ENCODE peak calls at places on chromosomes 6 and 20, in ten cellular contexts. K is Calu3, D is osteocyte, Q is NB4, H is tibial nerve, A is heart right ventricle, J is HCT116, I is GM13977, R is cardiac fibroblast, S is mesothelial cell of epicardium. W is an unnamed sample.

GRCh38 chr6:149221774-149222070 is 95.8 kb upstream of the TAB2 start:
- DNase-seq in K (no peak), R (no peak), A (no peak), S (no peak), J (no peak), H (no peak), I (no peak), Q (no peak), D (no peak), W (no peak)

GRCh38 chr6:150598401-150598800 is 1.3 kb upstream of the PLEKHG1 start:
- DNase-seq in J (no peak), H (no peak), S (no peak), Q (no peak), K (no peak), R (no peak), D (no peak), I (no peak), A (no peak), W (no peak)

GRCh38 chr6:28693751-28694443 is 168.2 kb downstream of the GPX5 start:
- DNase-seq in Q (no peak), H (no peak), J (no peak), R (no peak), A (no peak), S (no peak), D (no peak), K (no peak), I (no peak), W (no peak)

GRCh38 chr20:44704551-44704971 is 10.6 kb upstream of the CCN5 start:
- DNase-seq in R (peak), K (no peak), H (no peak), Q (peak), S (no peak), A (no peak), D (no peak), I (no peak), J (no peak), W (no peak)

GRCh38 chr6:149563203-149563927 is 2.8 kb upstream of the GINM1 start:
- DNase-seq in D (no peak), R (peak), I (no peak), A (no peak), S (no peak), K (no peak), Q (no peak), J (no peak), H (no peak), W (no peak)

GRCh38 chr20:17504898-17505663 is 26.1 kb downstream of the BFSP1 start:
- DNase-seq in H (no peak), S (peak), R (peak), D (no peak), I (peak), A (peak), Q (peak), J (peak), K (peak), W (no peak)

GRCh38 chr6:83868639-83869038 is 9.2 kb downstream of the CYB5R4 start:
- DNase-seq in J (no peak), S (no peak), Q (no peak), A (no peak), K (no peak), D (no peak), I (no peak), R (peak), H (no peak), W (no peak)

GRCh38 chr6:157074969-157075368 is 248.3 kb downstream of the TMEM242 start:
- DNase-seq in D (no peak), A (no peak), K (no peak), J (no peak), Q (no peak), I (no peak), S (no peak), H (no peak), R (peak), W (no peak)

GRCh38 chr6:156910938-156911337 is 133.8 kb downstream of the ARID1B start:
- DNase-seq in S (no peak), A (no peak), D (no peak), R (peak), K (no peak), Q (no peak), J (no peak), H (no peak), I (no peak), W (no peak)

GRCh38 chr6:70531133-70531532 is 35.6 kb upstream of the SDHAF4 start:
- DNase-seq in K (no peak), S (no peak), H (no peak), J (no peak), I (no peak), D (no peak), Q (no peak), A (no peak), R (no peak), W (no peak)

GRCh38 chr20:24990810-24991252 is 1.7 kb downstream of the APMAP start:
- DNase-seq in S (no peak), H (no peak), I (no peak), Q (no peak), D (peak), K (no peak), A (no peak), J (no peak), R (no peak), W (no peak)

GRCh38 chr6:95404777-95405176 is 172.6 kb upstream of the MANEA start:
- DNase-seq in J (no peak), D (no peak), R (no peak), S (no peak), I (no peak), K (no peak), Q (no peak), A (no peak), H (no peak), W (no peak)

GRCh38 chr20:10074513-10074912 is 39.7 kb downstream of the ANKEF1 start:
- DNase-seq in H (peak), K (peak), D (no peak), J (peak), I (no peak), S (no peak), R (peak), A (no peak), Q (peak), W (no peak)

GRCh38 chr6:161429921-161430490 is 156.1 kb upstream of the AGPAT4 start:
- DNase-seq in I (no peak), A (no peak), S (no peak), D (no peak), H (no peak), R (peak), Q (peak), J (no peak), K (no peak), W (no peak)

GRCh38 chr6:40807484-40807883 is 220.3 kb upstream of the LRFN2 start:
- DNase-seq in K (no peak), R (no peak), D (no peak), S (no peak), J (no peak), I (no peak), Q (no peak), A (no peak), H (no peak), W (no peak)

GRCh38 chr6:42424906-42425474 is 26.7 kb downstream of the TRERF1 start:
- DNase-seq in J (no peak), K (peak), Q (no peak), H (no peak), R (no peak), S (no peak), A (no peak), D (no peak), I (no peak), W (no peak)

GRCh38 chr6:12849420-12850200 is 133.0 kb downstream of the PHACTR1 start:
- DNase-seq in S (no peak), I (no peak), D (no peak), Q (no peak), K (no peak), H (no peak), A (no peak), R (peak), J (no peak), W (no peak)

GRCh38 chr20:9035129-9035528 is 33.8 kb upstream of the PLCB4 start:
- DNase-seq in K (peak), Q (peak), R (peak), I (no peak), J (peak), D (no peak), S (no peak), H (no peak), A (no peak), W (no peak)

GRCh38 chr6:155530219-155530834 is 74.7 kb upstream of the NOX3 start:
- DNase-seq in S (no peak), J (peak), R (peak), I (peak), H (no peak), D (no peak), K (peak), A (no peak), Q (peak), W (no peak)

GRCh38 chr20:2528671-2529070 is 7.7 kb upstream of the TMC2 start:
- DNase-seq in J (no peak), Q (no peak), H (no peak), D (no peak), R (no peak), I (no peak), S (no peak), A (no peak), K (no peak), W (no peak)

GRCh38 chr20:51434556-51435256 is 107.8 kb downstream of the NFATC2 start:
- DNase-seq in S (no peak), D (no peak), A (no peak), H (no peak), R (peak), J (peak), K (peak), I (no peak), Q (peak), W (no peak)

GRCh38 chr20:8305449-8305978 is 173.4 kb downstream of the PLCB1 start:
- DNase-seq in J (peak), A (peak), Q (peak), S (peak), I (peak), R (peak), H (no peak), K (peak), D (no peak), W (no peak)

GRCh38 chr20:25025091-25025861 is 32.7 kb downstream of the ACSS1 start:
- DNase-seq in J (no peak), K (no peak), I (no peak), H (no peak), S (no peak), D (no peak), A (no peak), R (no peak), Q (no peak), W (peak)

GRCh38 chr6:165616116-165616515 is 46.9 kb downstream of the PDE10A start:
- DNase-seq in K (no peak), J (no peak), A (peak), Q (peak), D (no peak), S (no peak), I (no peak), H (no peak), R (peak), W (no peak)

GRCh38 chr20:12237772-12238171 is 320.1 kb downstream of the BTBD3 start:
- DNase-seq in S (no peak), Q (no peak), D (no peak), J (no peak), K (no peak), A (no peak), H (no peak), R (no peak), I (no peak), W (no peak)

GRCh38 chr6:82182756-82183155 is 64.8 kb downstream of the IBTK start:
- DNase-seq in S (no peak), D (no peak), K (no peak), Q (no peak), R (peak), I (no peak), H (no peak), A (no peak), J (no peak), W (no peak)

GRCh38 chr6:19836799-19837510 is at the start of gene ID4:
- DNase-seq in J (no peak), I (no peak), H (peak), K (peak), S (peak), A (peak), D (peak), R (peak), Q (no peak), W (peak)

GRCh38 chr20:10449270-10449669 is 14.2 kb downstream of the SLX4IP start:
- DNase-seq in K (no peak), H (no peak), A (no peak), D (no peak), J (no peak), R (no peak), Q (no peak), I (no peak), S (no peak), W (no peak)

GRCh38 chr6:94341173-94341572 is 921.8 kb upstream of the EPHA7 start:
- DNase-seq in K (no peak), I (no peak), R (no peak), D (no peak), H (no peak), S (no peak), Q (no peak), A (no peak), J (no peak), W (no peak)

GRCh38 chr20:57712851-57713504 is 3.2 kb upstream of the PMEPA1 start:
- DNase-seq in R (no peak), S (no peak), A (no peak), D (no peak), I (no peak), Q (no peak), H (no peak), K (peak), J (no peak), W (no peak)

GRCh38 chr6:107820571-107821261 is 3.4 kb downstream of the SCML4 start:
- DNase-seq in A (no peak), D (peak), K (peak), Q (no peak), R (no peak), H (no peak), I (no peak), J (no peak), S (no peak), W (no peak)

GRCh38 chr20:50335105-50335504 is 144.5 kb downstream of the CEBPB start:
- DNase-seq in S (no peak), A (no peak), D (no peak), Q (peak), H (no peak), I (peak), J (peak), K (peak), R (peak), W (peak)

GRCh38 chr6:113671440-113671839 is 185.7 kb upstream of the MARCKS start:
- DNase-seq in D (no peak), I (no peak), S (no peak), R (no peak), Q (peak), J (no peak), H (no peak), A (no peak), K (no peak), W (no peak)

GRCh38 chr6:132459605-132459952 is 53.3 kb downstream of the STX7 start:
- DNase-seq in Q (no peak), K (no peak), A (no peak), H (no peak), J (no peak), S (no peak), I (no peak), R (no peak), D (no peak), W (no peak)

GRCh38 chr6:105769987-105770386 is 316.1 kb upstream of the PRDM1 start:
- DNase-seq in I (no peak), R (peak), A (no peak), D (no peak), H (no peak), K (peak), S (no peak), Q (no peak), J (peak), W (no peak)

GRCh38 chr6:66664112-66664511 is 957.1 kb upstream of the EYS start:
- DNase-seq in R (no peak), I (no peak), A (no peak), J (no peak), Q (no peak), D (no peak), S (no peak), H (no peak), K (no peak), W (no peak)

GRCh38 chr6:66663127-66663526 is 956.1 kb upstream of the EYS start:
- DNase-seq in S (no peak), H (no peak), A (no peak), Q (no peak), R (no peak), J (no peak), K (no peak), I (no peak), D (no peak), W (no peak)

GRCh38 chr6:66662721-66663120 is 955.7 kb upstream of the EYS start:
- DNase-seq in R (no peak), I (no peak), A (no peak), H (no peak), Q (no peak), K (no peak), S (no peak), J (no peak), D (no peak), W (no peak)

DNA sequence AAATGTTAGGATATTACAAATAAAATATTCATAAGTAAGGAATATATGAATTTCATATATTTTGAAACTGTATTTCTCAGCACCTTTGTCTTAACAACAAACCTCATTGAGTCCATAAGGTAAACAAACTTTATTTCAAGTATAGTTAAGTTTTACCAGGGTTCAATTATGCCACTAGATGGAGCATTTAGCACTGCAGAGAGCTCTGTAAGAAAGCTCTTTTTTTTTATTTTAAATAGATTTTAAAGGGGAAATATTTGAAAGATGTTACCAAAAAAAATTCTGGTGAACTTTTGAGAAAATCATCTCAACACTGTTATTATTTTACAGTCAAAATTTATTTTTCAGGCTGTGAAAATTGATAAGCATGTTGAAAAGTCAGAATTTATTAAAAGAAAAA is 955.2 kb upstream of the EYS start:
- DNase-seq in Q (peak), R (peak), A (no peak), J (no peak), I (no peak), S (no peak), H (no peak), K (no peak), D (no peak), W (no peak)
- TF ChIP-seq CTCF in Q (peak), R (peak), A (peak), J (no peak), I (peak), S (no peak), H (no peak), K (no peak), D (peak), W (peak)

GRCh38 chr6:37314803-37315515 is 38.8 kb upstream of the RNF8 start:
- DNase-seq in D (no peak), S (no peak), J (peak), H (no peak), Q (peak), R (peak), I (peak), A (peak), K (peak), W (no peak)
- TF ChIP-seq CTCF in D (peak), S (no peak), J (peak), H (no peak), Q (peak), R (peak), I (peak), A (peak), K (peak), W (peak)

DNA sequence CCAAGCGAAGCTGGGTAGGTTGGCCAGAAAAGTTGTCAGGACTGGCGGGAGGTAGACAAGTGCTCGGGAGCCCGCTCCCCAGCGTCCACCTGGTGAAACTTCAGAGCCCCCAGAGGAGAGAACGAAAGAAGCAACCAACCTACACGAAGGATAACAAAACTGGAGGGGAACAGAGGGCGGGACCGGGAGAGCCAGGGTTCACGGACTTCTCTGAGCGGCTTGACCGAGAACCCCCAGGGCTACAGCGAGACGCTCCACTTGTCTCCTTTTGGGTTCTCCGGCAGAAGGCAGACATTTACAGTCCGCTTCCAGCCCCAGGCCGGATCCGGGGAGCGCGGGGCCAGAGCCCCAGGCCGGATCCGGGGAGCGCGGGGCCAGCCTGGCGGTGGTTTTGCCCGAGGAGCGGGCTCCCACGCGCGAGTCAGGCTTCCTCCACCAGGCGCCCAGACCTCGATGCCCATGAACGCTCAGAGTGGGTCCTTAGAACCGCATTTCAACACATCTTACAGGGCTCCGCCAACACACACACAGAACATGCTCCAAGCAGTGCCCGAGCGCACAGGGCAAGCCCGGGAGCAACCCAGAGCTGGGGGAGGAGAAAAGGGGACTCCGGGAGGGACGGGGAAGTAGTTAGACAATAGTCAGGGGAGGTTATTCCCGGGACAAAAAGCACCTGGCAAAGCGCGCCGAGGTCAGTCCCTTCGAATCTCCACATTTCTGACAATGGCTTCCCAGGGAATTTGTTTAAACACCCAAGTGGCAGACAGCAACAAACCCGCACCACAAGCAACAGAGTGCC is 1.1 kb downstream of the PTPRK start:
- DNase-seq in H (peak), Q (no peak), J (no peak), I (peak), D (peak), A (peak), K (peak), S (peak), R (peak), W (peak)
- TF ChIP-seq CTCF in H (no peak), Q (no peak), J (no peak), I (no peak), D (peak), A (peak), K (no peak), S (no peak), R (peak), W (peak)

GRCh38 chr6:63760199-63760598 is 124.6 kb downstream of the PHF3 start:
- DNase-seq in I (no peak), S (no peak), K (no peak), J (no peak), R (no peak), D (no peak), A (no peak), H (no peak), Q (no peak), W (no peak)

GRCh38 chr6:63759605-63760004 is 124.0 kb downstream of the PHF3 start:
- DNase-seq in Q (no peak), I (no peak), K (no peak), D (no peak), S (no peak), J (no peak), R (no peak), H (no peak), A (no peak), W (no peak)

GRCh38 chr6:63765828-63766227 is 130.2 kb downstream of the PHF3 start:
- DNase-seq in Q (no peak), I (no peak), K (no peak), S (no peak), R (no peak), J (no peak), D (no peak), A (no peak), H (no peak), W (no peak)

DNA sequence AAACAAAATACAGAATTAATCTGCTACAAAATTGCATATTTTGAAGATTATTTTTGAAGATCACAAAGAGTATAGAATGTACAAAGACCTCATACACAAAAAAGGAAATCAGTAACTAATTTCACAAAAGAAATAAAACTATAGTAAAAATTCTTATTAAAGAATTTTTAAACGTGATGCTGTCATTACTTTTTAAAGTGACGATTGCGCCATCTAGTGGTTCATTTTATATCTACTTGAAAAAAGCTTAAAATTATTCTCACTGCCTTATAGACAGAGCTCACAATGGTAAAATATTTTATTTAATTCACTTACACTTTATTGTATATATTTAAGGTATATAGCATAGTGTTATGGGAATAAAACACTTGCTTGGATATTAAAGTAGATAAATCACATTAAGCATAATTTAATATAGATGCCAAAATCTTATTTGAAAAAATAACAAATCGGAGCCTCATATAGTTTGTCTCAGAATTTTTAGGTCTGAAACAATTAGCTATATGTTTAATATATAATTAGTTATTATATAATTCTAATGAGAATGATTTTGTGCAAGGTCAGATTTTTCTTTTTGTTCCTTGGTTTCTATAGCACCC is 128.8 kb downstream of the PHF3 start:
- DNase-seq in S (no peak), D (no peak), K (no peak), Q (peak), H (no peak), A (no peak), I (no peak), R (peak), J (peak), W (no peak)
- TF ChIP-seq CTCF in S (peak), D (peak), K (peak), Q (no peak), H (peak), A (peak), I (peak), R (peak), J (peak), W (peak)

GRCh38 chr6:33812669-33813068 is 8.9 kb upstream of the MLN start:
- DNase-seq in A (peak), Q (peak), H (no peak), J (no peak), D (no peak), R (peak), I (peak), K (peak), S (peak), W (peak)
- TF ChIP-seq CTCF in A (peak), Q (no peak), H (peak), J (no peak), D (peak), R (peak), I (no peak), K (peak), S (peak), W (peak)

GRCh38 chr20:32207626-32208498 is at the start of the genes PLAGL2 and POFUT1:
- DNase-seq in R (peak), J (peak), S (peak), Q (peak), I (peak), H (peak), D (peak), K (peak), A (peak), W (no peak)
- TF ChIP-seq CTCF in R (no peak), J (no peak), S (no peak), Q (no peak), I (peak), H (peak), D (peak), K (no peak), A (peak), W (peak)

W was measured in chondrocyte.